ENCODE peak calls at places on chromosomes 3 and 15, in four cellular contexts. R, F, Z and D are unnamed samples.

GRCh38 chr3:32457971-32458471 is 44.6 kb downstream of the CMTM6 start:
- DNase-seq in R (no peak), F (peak), Z (no peak), D (no peak)

GRCh38 chr3:63193647-63194046 is 84.5 kb upstream of the SYNPR start:
- DNase-seq in Z (no peak), F (peak), R (no peak), D (no peak)

GRCh38 chr3:157594413-157594812 is 91.2 kb upstream of the VEPH1 start:
- DNase-seq in F (peak), R (no peak), Z (peak), D (no peak)

GRCh38 chr15:101010781-101011180 is 91.6 kb downstream of the LRRK1 start:
- DNase-seq in R (no peak), F (no peak), Z (no peak), D (no peak)

GRCh38 chr15:35724626-35725025 is 178.7 kb upstream of the DPH6 start:
- DNase-seq in R (no peak), Z (no peak), F (no peak), D (no peak)

GRCh38 chr3:51944541-51945021 is 2.4 kb downstream of the PARP3 start:
- DNase-seq in F (no peak), R (no peak), Z (no peak), D (no peak)

GRCh38 chr3:27859821-27860220 is 137.7 kb upstream of the EOMES start:
- DNase-seq in F (no peak), Z (no peak), R (no peak), D (no peak)

GRCh38 chr3:152121292-152121654 is 147.5 kb upstream of the MBNL1 start:
- DNase-seq in F (no peak), R (no peak), Z (no peak), D (no peak)

GRCh38 chr3:195352895-195353488 is 82.0 kb upstream of the XXYLT1 start:
- DNase-seq in Z (no peak), R (no peak), F (no peak), D (no peak)

GRCh38 chr3:133413166-133414020 is 13.5 kb downstream of the BFSP2 start:
- DNase-seq in R (no peak), Z (no peak), F (peak), D (no peak)

GRCh38 chr15:82298520-82298919 is 35.9 kb downstream of the SAXO2 start:
- DNase-seq in Z (no peak), R (no peak), F (no peak), D (peak)

GRCh38 chr15:50687302-50687902 is 805 bp upstream of the TRPM7 start:
- DNase-seq in F (no peak), R (no peak), Z (no peak), D (no peak)

GRCh38 chr3:142987707-142988106 is 13.7 kb upstream of the U2SURP start:
- DNase-seq in Z (no peak), R (no peak), F (no peak), D (no peak)

GRCh38 chr15:33757505-33758211 is 210.6 kb upstream of the CHRM5 start:
- DNase-seq in R (no peak), F (peak), Z (no peak), D (no peak)

GRCh38 chr15:27408428-27408827 is 437.4 kb downstream of the GABRG3 start:
- DNase-seq in F (no peak), R (no peak), Z (no peak), D (no peak)

GRCh38 chr3:126676919-126677705 is 22.2 kb upstream of the TXNRD3 start:
- DNase-seq in Z (no peak), F (peak), R (no peak), D (no peak)

GRCh38 chr3:123732447-123732846 is 147.6 kb upstream of the HACD2 start:
- DNase-seq in F (no peak), Z (no peak), R (no peak), D (no peak)

GRCh38 chr15:38920966-38921365 is 356.4 kb upstream of the RASGRP1 start:
- DNase-seq in R (no peak), F (no peak), Z (no peak), D (no peak)

GRCh38 chr3:76554717-76555116 is 485.2 kb upstream of the ROBO2 start:
- DNase-seq in F (no peak), R (no peak), Z (no peak), D (no peak)

GRCh38 chr3:158168996-158169573 is 59.2 kb downstream of the RSRC1 start:
- DNase-seq in Z (no peak), R (no peak), F (peak), D (no peak)

GRCh38 chr3:80677796-80678195 is 910.0 kb upstream of the ROBO1 start:
- DNase-seq in R (no peak), F (peak), Z (no peak), D (no peak)

GRCh38 chr3:189820365-189820720 is 189.2 kb downstream of the TP63 start:
- DNase-seq in F (peak), Z (no peak), R (no peak), D (no peak)

GRCh38 chr15:82643992-82644391 is 3.2 kb downstream of the CPEB1 start:
- DNase-seq in Z (no peak), F (no peak), R (no peak), D (no peak)

GRCh38 chr15:59996498-59997041 is 7.5 kb upstream of the FOXB1 start:
- DNase-seq in R (no peak), F (no peak), Z (peak), D (no peak)

DNA sequence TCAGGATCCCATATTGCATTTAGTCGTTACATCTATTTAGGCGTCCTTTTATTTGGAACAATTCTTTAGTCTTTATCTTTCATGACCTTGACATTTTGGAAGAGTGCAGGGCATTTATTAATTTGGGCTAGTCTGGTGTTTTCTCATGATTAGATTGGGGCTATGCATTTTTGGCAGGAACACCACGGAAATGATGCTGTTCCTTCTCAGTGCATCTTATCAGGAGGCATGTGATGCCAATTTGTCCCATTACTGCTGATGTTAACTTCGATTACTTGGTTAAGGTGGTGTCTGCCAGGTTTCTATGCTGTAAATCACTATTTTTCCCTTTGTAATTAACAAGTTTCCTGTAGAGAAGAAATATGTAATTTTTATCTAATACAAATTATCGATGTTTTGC is 18.1 kb upstream of the VWA5B2 start:
- DNase-seq in Z (no peak), F (no peak), R (no peak), D (no peak)
- TF ChIP-seq CTCF in Z (no peak), F (no peak), R (no peak), D (no peak)

GRCh38 chr3:169256791-169257522 is 406.6 kb downstream of the MECOM start:
- DNase-seq in R (no peak), F (no peak), Z (no peak), D (no peak)
- TF ChIP-seq CTCF in R (no peak), F (no peak), Z (no peak), D (no peak)

GRCh38 chr15:66622677-66623076 is 56.9 kb upstream of the LCTL start:
- DNase-seq in R (no peak), F (peak), Z (no peak), D (peak)

GRCh38 chr15:66617137-66618090 is 51.6 kb upstream of the LCTL start:
- DNase-seq in R (peak), F (peak), Z (peak), D (peak)

GRCh38 chr15:66620744-66621344 is 55.0 kb upstream of the LCTL start:
- DNase-seq in F (no peak), R (no peak), Z (no peak), D (no peak)

GRCh38 chr15:66621491-66622467 is 56.0 kb upstream of the LCTL start:
- DNase-seq in R (no peak), Z (peak), F (no peak), D (no peak)

DNA sequence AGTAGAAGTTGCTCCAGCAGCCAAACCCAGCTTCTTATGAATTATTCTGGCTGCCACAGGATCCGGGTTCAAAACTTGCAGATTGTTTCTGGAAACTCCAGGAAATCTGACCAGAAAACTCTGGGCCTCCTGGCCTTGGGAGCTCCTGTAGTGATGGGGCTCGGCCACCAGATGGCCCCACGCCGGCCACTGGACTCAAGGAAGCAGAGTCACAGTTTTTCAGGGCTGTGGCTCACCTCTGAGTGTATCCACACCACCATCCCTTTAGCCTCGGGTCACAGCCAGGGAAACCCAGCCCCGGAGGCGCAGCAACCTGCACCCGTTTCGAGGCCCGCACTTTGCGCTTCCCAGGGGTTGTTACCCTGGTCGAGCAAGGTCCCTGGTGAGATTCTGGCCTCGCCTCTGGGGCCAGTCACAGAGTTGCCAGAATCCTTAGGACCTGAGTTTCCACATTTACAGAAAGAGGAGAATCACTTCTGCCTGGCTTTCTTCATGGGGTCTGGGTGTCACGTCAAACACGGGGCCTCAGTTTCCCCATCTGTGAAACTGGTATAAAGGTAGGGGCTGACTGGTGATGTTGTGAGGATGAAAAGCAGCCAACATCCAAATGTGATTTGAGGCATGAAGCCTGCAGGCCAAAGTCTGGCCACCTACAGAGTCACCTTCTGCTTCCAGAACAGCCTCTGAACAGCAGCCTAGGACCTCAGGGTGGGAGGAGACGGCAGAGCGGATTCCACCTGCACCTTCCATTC is 53.5 kb upstream of the LCTL start:
- DNase-seq in Z (peak), R (peak), F (peak), D (peak)
- TF ChIP-seq CTCF in Z (peak), R (peak), F (peak), D (peak)

GRCh38 chr3:129345281-129345680 is 66.6 kb downstream of the HMCES start:
- DNase-seq in Z (no peak), R (no peak), F (no peak), D (no peak)

GRCh38 chr3:129345971-129346370 is 67.3 kb downstream of the HMCES start:
- DNase-seq in R (no peak), F (no peak), Z (no peak), D (no peak)

GRCh38 chr3:129343643-129344360 is 65.1 kb downstream of the HMCES start:
- DNase-seq in F (peak), R (peak), Z (peak), D (peak)

GRCh38 chr3:129344540-129345220 is 66.0 kb downstream of the HMCES start:
- DNase-seq in F (no peak), Z (peak), R (peak), D (no peak)

GRCh38 chr3:129341331-129342141 is 62.9 kb downstream of the HMCES start:
- DNase-seq in R (no peak), Z (no peak), F (no peak), D (no peak)
- TF ChIP-seq CTCF in R (no peak), Z (no peak), F (no peak), D (no peak)

GRCh38 chr15:45138814-45139765 is 9.3 kb downstream of the DUOX1 start:
- DNase-seq in F (no peak), R (no peak), Z (no peak), D (no peak)

GRCh38 chr15:45134682-45135604 is 5.1 kb downstream of the DUOX1 start:
- DNase-seq in Z (peak), R (peak), F (no peak), D (peak)

GRCh38 chr15:45137703-45138102 is 7.9 kb downstream of the DUOX1 start:
- DNase-seq in Z (no peak), R (no peak), F (no peak), D (no peak)

GRCh38 chr15:45134046-45134445 is 4.3 kb downstream of the DUOX1 start:
- DNase-seq in R (no peak), Z (no peak), F (no peak), D (no peak)

DNA sequence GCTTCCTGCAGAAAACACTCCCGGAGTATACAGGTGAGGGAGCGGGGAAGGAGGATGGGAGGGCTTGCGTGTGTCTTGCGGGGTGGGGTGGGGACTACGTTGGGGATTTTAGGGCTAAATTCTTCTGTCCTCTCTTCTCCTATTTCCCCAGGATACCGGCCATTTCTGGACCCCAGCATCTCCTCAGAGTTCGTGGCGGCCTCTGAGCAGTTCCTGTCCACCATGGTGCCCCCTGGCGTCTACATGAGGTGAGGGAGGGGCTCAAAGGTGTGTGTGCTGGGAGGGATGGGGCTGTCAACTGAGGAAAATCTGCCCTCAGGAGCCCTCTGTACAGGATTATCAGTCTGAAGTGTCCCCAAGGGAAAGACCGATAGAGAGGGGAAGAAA is 6.6 kb downstream of the DUOX1 start:
- DNase-seq in F (no peak), R (peak), Z (peak), D (no peak)
- TF ChIP-seq CTCF in F (peak), R (peak), Z (no peak), D (no peak)

DNA sequence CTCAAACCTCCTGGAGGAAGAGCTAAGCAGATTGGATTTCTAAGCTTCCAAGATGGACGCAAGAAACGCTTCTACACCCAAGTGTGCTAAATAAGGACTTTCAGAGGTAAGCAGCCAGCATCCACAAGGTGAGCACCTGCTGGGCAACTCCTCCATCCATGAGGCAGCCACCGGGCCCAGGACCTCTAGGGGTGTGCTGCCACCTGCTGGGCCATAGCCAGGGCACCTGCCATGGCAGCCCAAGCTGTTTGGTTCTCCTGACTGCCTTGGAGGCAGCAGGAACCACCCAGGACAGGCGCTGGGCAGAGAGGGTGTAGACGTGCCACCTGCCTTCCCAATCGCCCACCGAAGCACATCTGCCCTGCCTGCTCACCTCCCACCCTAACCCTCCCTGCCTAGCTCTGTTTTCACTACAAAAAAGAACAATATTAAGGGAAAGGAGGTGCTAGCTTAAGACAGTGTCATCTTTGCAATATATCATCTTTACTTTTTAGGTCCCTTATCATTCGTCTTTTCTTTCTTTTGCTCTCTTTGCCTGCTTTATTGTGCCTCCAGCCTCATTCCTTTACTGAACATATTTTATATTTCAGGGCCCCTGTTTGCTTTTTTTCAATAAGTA is 12.9 kb downstream of the C15orf62 start:
- DNase-seq in F (peak), Z (peak), R (peak), D (peak)
- TF ChIP-seq CTCF in F (peak), Z (no peak), R (peak), D (peak)

GRCh38 chr3:134677987-134678308 is 27.1 kb upstream of the KY start:
- DNase-seq in R (no peak), F (no peak), Z (no peak), D (no peak)
- TF ChIP-seq CTCF in R (no peak), F (no peak), Z (no peak), D (no peak)

GRCh38 chr3:17795733-17796132 is 53.3 kb upstream of the TBC1D5 start:
- DNase-seq in Z (no peak), F (no peak), R (no peak), D (no peak)

GRCh38 chr3:17799312-17799711 is 56.9 kb upstream of the TBC1D5 start:
- DNase-seq in R (no peak), Z (no peak), F (no peak), D (no peak)

GRCh38 chr3:17800232-17800631 is 57.8 kb upstream of the TBC1D5 start:
- DNase-seq in F (no peak), Z (no peak), R (no peak), D (no peak)

GRCh38 chr3:17795280-17795679 is 52.8 kb upstream of the TBC1D5 start:
- DNase-seq in R (no peak), F (no peak), Z (no peak), D (no peak)

DNA sequence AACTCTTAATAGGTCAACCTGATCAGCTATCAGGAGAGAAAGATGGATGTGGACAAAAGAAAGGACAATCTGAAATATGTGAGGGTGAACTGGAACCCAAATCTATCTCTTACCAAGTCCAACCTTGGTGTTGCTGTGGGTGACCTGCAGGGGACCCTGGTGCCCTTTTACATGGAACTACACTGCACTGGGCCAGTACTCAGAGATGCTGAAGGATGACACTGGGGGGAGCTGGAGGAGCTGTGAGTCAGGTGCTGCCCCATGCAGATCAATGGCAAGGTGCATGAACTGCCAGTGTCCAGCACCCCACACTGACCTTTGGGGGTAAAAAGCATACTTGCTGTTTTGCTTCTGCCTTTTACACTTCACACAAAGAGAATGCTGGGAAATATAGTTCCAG is 55.6 kb upstream of the TBC1D5 start:
- DNase-seq in Z (peak), F (peak), R (no peak), D (no peak)
- TF ChIP-seq CTCF in Z (peak), F (no peak), R (no peak), D (no peak)

GRCh38 chr3:107543666-107544065 is 20.9 kb downstream of the BBX start:
- DNase-seq in R (no peak), F (peak), Z (no peak), D (no peak)
- TF ChIP-seq CTCF in R (peak), F (no peak), Z (no peak), D (no peak)

DNA sequence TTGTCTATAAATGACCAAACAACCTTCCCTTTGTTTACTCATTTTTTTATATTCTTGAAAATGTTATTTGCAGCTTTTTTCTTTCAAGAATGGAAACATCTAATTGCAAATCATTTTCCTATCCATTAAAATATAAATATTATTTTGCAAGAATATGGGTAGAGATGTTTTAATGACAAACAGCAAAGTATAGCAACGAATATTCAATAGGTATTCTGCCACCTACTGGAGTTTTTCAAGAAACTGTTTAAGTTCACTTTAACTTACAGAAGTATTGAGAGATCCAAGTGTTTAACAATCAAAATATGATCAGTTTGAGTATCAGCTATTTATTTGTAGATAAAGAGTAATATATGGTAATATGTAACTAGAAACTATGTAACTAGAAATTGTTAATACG is 6.9 kb upstream of the EOGT start:
- DNase-seq in F (no peak), R (no peak), Z (no peak), D (no peak)
- TF ChIP-seq CTCF in F (no peak), R (peak), Z (no peak), D (no peak)